ENCODE peak calls at places on chromosomes 12 and 14, in eight cellular contexts. N, L, Q, O, J, R, T and G are unnamed samples.

GRCh38 chr14:62667515-62667914 is 377.7 kb downstream of the KCNH5 start:
- DNase-seq in T (no peak), O (no peak), L (no peak), R (no peak), Q (no peak), J (no peak), N (no peak), G (no peak)

GRCh38 chr14:65164825-65165135 is 62.5 kb upstream of the MAX start:
- DNase-seq in O (no peak), J (no peak), T (no peak), R (no peak), Q (no peak), N (no peak), L (no peak), G (no peak)

GRCh38 chr12:78431931-78432330 is 432.6 kb upstream of the SYT1 start:
- DNase-seq in R (no peak), J (no peak), L (no peak), T (no peak), N (no peak), Q (no peak), O (peak), G (no peak)

GRCh38 chr14:57732886-57733285 is 133.0 kb downstream of the SLC35F4 start:
- DNase-seq in T (no peak), J (no peak), N (no peak), O (peak), R (no peak), Q (no peak), L (no peak), G (no peak)

GRCh38 chr12:45669762-45670161 is 59.7 kb upstream of the ARID2 start:
- DNase-seq in Q (no peak), O (no peak), N (no peak), R (no peak), T (no peak), J (no peak), L (no peak), G (no peak)

GRCh38 chr12:18825138-18825537 is 87.2 kb downstream of the CAPZA3 start:
- DNase-seq in Q (no peak), R (no peak), N (no peak), L (no peak), J (no peak), O (no peak), T (no peak), G (no peak)

GRCh38 chr12:100842156-100842555 is 47.6 kb downstream of the ANO4 start:
- DNase-seq in N (no peak), Q (no peak), T (no peak), R (no peak), J (no peak), L (no peak), O (peak), G (no peak)

GRCh38 chr14:104392001-104392395 is 187.6 kb upstream of the C14orf180 start:
- DNase-seq in T (no peak), O (no peak), L (no peak), R (no peak), N (no peak), Q (no peak), J (peak), G (no peak)

GRCh38 chr14:74213907-74214803 is 25.1 kb upstream of the VSX2 start:
- DNase-seq in R (no peak), L (no peak), T (no peak), N (no peak), Q (no peak), J (no peak), O (no peak), G (no peak)